ENCODE peak calls at places on chromosomes 1 and 21, in ten cellular contexts. A is caudate nucleus; U is upper lobe of right lung; D is CD4-positive, alpha-beta T cell; C is WERI-Rb-1; J is keratinocyte; Q is naive thymus-derived CD4-positive, alpha-beta T cell; O is brain microvascular endothelial cell; V is PC-3; X is tibial nerve. L is an unnamed sample.

GRCh38 chr1:115837762-115838421 is 3.0 kb downstream of the NHLH2 start:
- DNase-seq in A (no peak), U (peak; percentile 66), D (no peak), C (peak; percentile 59), J (no peak), Q (no peak), O (no peak), V (no peak), X (no peak), L (no peak)

GRCh38 chr1:151368745-151369610 is 3.5 kb downstream of the SELENBP1 start:
- DNase-seq in A (no peak), U (no peak), D (no peak), C (no peak), J (no peak), Q (no peak), O (no peak), V (no peak), X (no peak), L (no peak)

GRCh38 chr1:63728611-63729226 is 45.1 kb upstream of the ROR1 start:
- DNase-seq in A (no peak), U (no peak), D (no peak), C (no peak), J (no peak), Q (no peak), O (no peak), V (no peak), X (no peak), L (peak; percentile 50)

GRCh38 chr1:206569548-206569947 is 42.7 kb downstream of the EIF2D start:
- DNase-seq in A (no peak), U (no peak), D (no peak), C (no peak), J (no peak), Q (no peak), O (no peak), V (no peak), X (no peak), L (no peak)

GRCh38 chr1:4396571-4396970 is 257.8 kb upstream of the AJAP1 start:
- DNase-seq in A (peak; percentile 2), U (no peak), D (no peak), C (no peak), J (no peak), Q (no peak), O (no peak), V (no peak), X (no peak), L (no peak)

GRCh38 chr1:231856426-231856825 is 229.8 kb downstream of the DISC1 start:
- DNase-seq in A (no peak), U (no peak), D (no peak), C (no peak), J (no peak), Q (no peak), O (no peak), V (no peak), X (no peak), L (no peak)

GRCh38 chr1:212635141-212635601 is 26.6 kb downstream of the ATF3 start:
- DNase-seq in A (no peak), U (peak; percentile 68), D (no peak), C (no peak), J (no peak), Q (no peak), O (no peak), V (no peak), X (no peak), L (no peak)

GRCh38 chr21:37367301-37367757 is 756 bp downstream of the DYRK1A start:
- DNase-seq in A (no peak), U (no peak), D (no peak), C (no peak), J (no peak), Q (no peak), O (no peak), V (no peak), X (no peak), L (no peak)

GRCh38 chr1:45260244-45260643 is 53.8 kb upstream of the ZSWIM5 start:
- DNase-seq in A (no peak), U (no peak), D (no peak), C (no peak), J (no peak), Q (no peak), O (no peak), V (no peak), X (no peak), L (no peak)

GRCh38 chr1:68197891-68198290 is 34.4 kb downstream of the WLS start:
- DNase-seq in A (no peak), U (no peak), D (no peak), C (no peak), J (no peak), Q (no peak), O (no peak), V (peak; percentile 94), X (no peak), L (no peak)

GRCh38 chr1:42171679-42172266 is 7.2 kb upstream of the GUCA2A start:
- DNase-seq in A (no peak), U (peak; percentile 35), D (no peak), C (no peak), J (no peak), Q (no peak), O (no peak), V (no peak), X (no peak), L (no peak)

GRCh38 chr1:42173961-42174715 is 9.6 kb upstream of the GUCA2A start:
- DNase-seq in A (no peak), U (no peak), D (no peak), C (no peak), J (no peak), Q (no peak), O (no peak), V (peak; percentile 94), X (no peak), L (no peak)

GRCh38 chr1:42175314-42176054 is 10.9 kb upstream of the GUCA2A start:
- DNase-seq in A (no peak), U (no peak), D (no peak), C (no peak), J (no peak), Q (no peak), O (no peak), V (peak; percentile 26), X (no peak), L (no peak)

GRCh38 chr1:42172394-42173133 is 8.0 kb upstream of the GUCA2A start:
- DNase-seq in A (peak; percentile 12), U (peak; percentile 66), D (no peak), C (no peak), J (no peak), Q (no peak), O (no peak), V (no peak), X (no peak), L (peak; percentile 63)

GRCh38 chr1:42173155-42173933 is 8.8 kb upstream of the GUCA2A start:
- DNase-seq in A (peak; percentile 51), U (peak; percentile 83), D (peak; percentile 46), C (peak; percentile 71), J (no peak), Q (peak; percentile 65), O (peak; percentile 36), V (peak; percentile 56), X (peak; percentile 26), L (peak; percentile 73)
- H3K27ac ChIP-seq in A (no peak overlapping the region), U (peak overlapping the region; percentile 3), D (no peak overlapping the region), C (no peak overlapping the region), J (peak overlapping the region; percentile 92), Q (no peak overlapping the region), O (no peak overlapping the region), V (peak overlapping the region; percentile 88), X (no peak overlapping the region), L (no peak overlapping the region)

GRCh38 chr1:23585321-23586022 is 26.2 kb upstream of the ID3 start:
- DNase-seq in A (no peak), U (no peak), D (no peak), C (no peak), J (peak; percentile 83), Q (no peak), O (peak; percentile 94), V (peak; percentile 95), X (no peak), L (no peak)
- H3K27ac ChIP-seq in A (no peak overlapping the region), U (peak overlapping the region; percentile 17), D (no peak overlapping the region), C (no peak overlapping the region), J (peak overlapping the region; percentile 80), Q (no peak overlapping the region), O (peak overlapping the region; percentile 92), V (peak overlapping the region; percentile 78), X (peak overlapping the region; percentile 55), L (no peak overlapping the region)

DNA sequence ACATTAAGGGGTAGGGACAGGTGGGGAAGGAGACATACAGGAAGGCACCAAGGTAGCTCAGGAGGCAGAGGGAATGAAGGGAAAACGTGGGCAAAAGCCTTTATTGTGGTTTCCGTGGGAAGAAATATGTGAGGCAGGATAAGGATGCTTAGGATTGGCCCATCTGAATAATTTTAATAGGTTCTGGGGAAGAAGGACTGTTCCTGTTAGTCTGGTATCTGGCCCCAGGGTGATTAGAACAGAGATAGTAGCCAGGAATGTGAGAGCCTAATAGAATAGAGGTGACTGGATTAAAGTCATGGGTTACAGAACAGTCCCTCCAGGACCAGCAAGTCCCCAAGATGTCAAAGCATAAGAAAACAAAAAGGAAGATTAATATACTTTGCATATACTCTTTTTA is 545.2 kb upstream of the CAMK1G start:
- DNase-seq in A (no peak), U (no peak), D (no peak), C (no peak), J (peak; percentile 25), Q (no peak), O (no peak), V (peak; percentile 35), X (no peak), L (no peak)
- H3K27ac ChIP-seq in A (no peak overlapping the region), U (no peak overlapping the region), D (no peak overlapping the region), C (no peak overlapping the region), J (peak overlapping the region; percentile 96), Q (no peak overlapping the region), O (no peak overlapping the region), V (peak overlapping the region; percentile 86), X (no peak overlapping the region), L (no peak overlapping the region)

DNA sequence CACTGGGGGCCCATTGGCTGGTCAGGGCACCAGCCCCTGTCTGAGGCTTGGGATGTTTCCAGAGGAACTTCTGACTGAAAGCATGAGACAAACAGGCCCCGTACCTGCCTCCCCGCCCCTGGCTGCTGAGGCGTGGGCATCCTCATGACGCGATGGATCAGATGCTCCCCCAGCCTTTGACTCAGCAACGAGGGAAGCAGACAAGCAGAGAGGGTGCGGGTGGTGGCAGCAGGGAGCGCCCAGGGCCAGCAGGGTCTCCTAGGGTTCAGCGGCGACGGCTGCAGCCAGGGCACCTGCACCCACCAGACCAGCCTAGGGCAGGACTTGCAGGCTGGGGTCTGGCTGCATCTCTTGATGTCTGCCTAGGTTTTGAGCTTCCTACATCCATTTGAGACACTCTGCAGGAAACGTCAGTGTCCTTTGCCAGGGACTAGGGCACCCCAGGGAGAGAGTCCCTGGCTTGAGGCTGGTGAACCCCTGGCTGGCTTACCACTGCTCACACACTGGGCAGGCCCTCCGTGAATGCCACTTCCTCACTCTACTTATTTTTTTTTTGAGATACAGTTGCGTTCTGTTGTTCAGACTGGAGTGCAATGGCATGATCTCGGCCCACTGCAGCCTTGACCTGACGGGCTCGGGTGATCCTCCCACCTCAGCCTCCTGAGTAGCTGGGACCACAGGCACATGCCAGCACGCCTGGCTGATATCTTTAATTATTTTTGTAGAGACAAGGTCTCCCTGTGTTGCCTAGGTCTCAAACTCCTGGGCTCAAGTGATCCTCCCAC is 63.3 kb downstream of the DHRS3 start:
- DNase-seq in A (no peak), U (peak; percentile 56), D (no peak), C (no peak), J (no peak), Q (no peak), O (no peak), V (no peak), X (no peak), L (peak; percentile 69)
- H3K27ac ChIP-seq in A (peak overlapping the region; percentile 44), U (peak overlapping the region; percentile 71), D (no peak overlapping the region), C (no peak overlapping the region), J (no peak overlapping the region), Q (no peak overlapping the region), O (no peak overlapping the region), V (no peak overlapping the region), X (peak overlapping the region; percentile 93), L (peak overlapping the region; percentile 96)